ENCODE peak calls at places on chromosomes 1 and 21, in ten cellular contexts. One of them, this sample, is unnamed.

GRCh38 chr1:52769346-52770033 is 43.2 kb downstream of the ZYG11B start:
- DNase-seq in lung: no peak
- DNase-seq in heart left ventricle: no peak
- DNase-seq in fibroblast of the aortic adventitia: no peak
- DNase-seq in GM10248: no peak
- DNase-seq in cardiac fibroblast: no peak
- DNase-seq in NCI-H526: no peak
- DNase-seq in SK-N-DZ: no peak
- DNase-seq in uterus: no peak
- DNase-seq in A172: no peak
- DNase-seq in this sample: no peak

GRCh38 chr1:154327466-154328317 is 2.4 kb downstream of the ATP8B2 start:
- DNase-seq in cardiac fibroblast: no peak
- DNase-seq in GM10248: no peak
- DNase-seq in heart left ventricle: no peak
- DNase-seq in A172: no peak
- DNase-seq in lung: peak
- DNase-seq in uterus: peak
- DNase-seq in NCI-H526: peak
- DNase-seq in SK-N-DZ: no peak
- DNase-seq in fibroblast of the aortic adventitia: peak
- DNase-seq in this sample: no peak

GRCh38 chr1:203325004-203325417 is 19.7 kb downstream of the BTG2 start:
- DNase-seq in NCI-H526: peak
- DNase-seq in lung: no peak
- DNase-seq in heart left ventricle: no peak
- DNase-seq in A172: no peak
- DNase-seq in SK-N-DZ: no peak
- DNase-seq in GM10248: peak
- DNase-seq in uterus: no peak
- DNase-seq in fibroblast of the aortic adventitia: peak
- DNase-seq in cardiac fibroblast: peak
- DNase-seq in this sample: no peak

GRCh38 chr1:169094897-169095569 is 11.5 kb upstream of the ATP1B1 start:
- DNase-seq in A172: no peak
- DNase-seq in cardiac fibroblast: no peak
- DNase-seq in fibroblast of the aortic adventitia: no peak
- DNase-seq in heart left ventricle: no peak
- DNase-seq in NCI-H526: no peak
- DNase-seq in lung: no peak
- DNase-seq in GM10248: no peak
- DNase-seq in SK-N-DZ: no peak
- DNase-seq in uterus: no peak
- DNase-seq in this sample: no peak

GRCh38 chr1:63612971-63613370 is 19.8 kb downstream of the PGM1 start:
- DNase-seq in NCI-H526: no peak
- DNase-seq in fibroblast of the aortic adventitia: no peak
- DNase-seq in uterus: no peak
- DNase-seq in A172: no peak
- DNase-seq in lung: no peak
- DNase-seq in heart left ventricle: no peak
- DNase-seq in GM10248: no peak
- DNase-seq in cardiac fibroblast: no peak
- DNase-seq in SK-N-DZ: no peak
- DNase-seq in this sample: no peak

GRCh38 chr1:19664453-19665043 is at the start of gene HTR6:
- DNase-seq in uterus: no peak
- DNase-seq in heart left ventricle: no peak
- DNase-seq in fibroblast of the aortic adventitia: no peak
- DNase-seq in A172: no peak
- DNase-seq in GM10248: peak
- DNase-seq in NCI-H526: peak
- DNase-seq in lung: no peak
- DNase-seq in cardiac fibroblast: no peak
- DNase-seq in SK-N-DZ: no peak
- DNase-seq in this sample: no peak

GRCh38 chr1:19885821-19886220 is 3.6 kb downstream of the OTUD3 start:
- DNase-seq in heart left ventricle: no peak
- DNase-seq in lung: no peak
- DNase-seq in SK-N-DZ: no peak
- DNase-seq in uterus: no peak
- DNase-seq in fibroblast of the aortic adventitia: peak
- DNase-seq in A172: no peak
- DNase-seq in NCI-H526: no peak
- DNase-seq in GM10248: no peak
- DNase-seq in cardiac fibroblast: peak
- DNase-seq in this sample: no peak

GRCh38 chr21:35203093-35204021 is 154.3 kb upstream of the RUNX1 start:
- DNase-seq in SK-N-DZ: no peak
- DNase-seq in GM10248: no peak
- DNase-seq in NCI-H526: no peak
- DNase-seq in uterus: no peak
- DNase-seq in cardiac fibroblast: peak
- DNase-seq in lung: no peak
- DNase-seq in heart left ventricle: no peak
- DNase-seq in fibroblast of the aortic adventitia: peak
- DNase-seq in A172: peak
- DNase-seq in this sample: no peak

GRCh38 chr21:38438476-38438893 is 59.8 kb downstream of the ERG start:
- DNase-seq in cardiac fibroblast: peak
- DNase-seq in A172: peak
- DNase-seq in lung: peak
- DNase-seq in GM10248: no peak
- DNase-seq in heart left ventricle: peak
- DNase-seq in fibroblast of the aortic adventitia: peak
- DNase-seq in SK-N-DZ: no peak
- DNase-seq in NCI-H526: no peak
- DNase-seq in uterus: peak
- DNase-seq in this sample: no peak

GRCh38 chr1:189619682-189620332 is 857.9 kb downstream of the BRINP3 start:
- DNase-seq in uterus: no peak
- DNase-seq in A172: peak
- DNase-seq in GM10248: no peak
- DNase-seq in fibroblast of the aortic adventitia: peak
- DNase-seq in lung: no peak
- DNase-seq in NCI-H526: no peak
- DNase-seq in heart left ventricle: no peak
- DNase-seq in cardiac fibroblast: peak
- DNase-seq in SK-N-DZ: no peak
- DNase-seq in this sample: no peak

GRCh38 chr1:112618114-112618720 is 724 bp downstream of the ST7L start:
- DNase-seq in uterus: no peak
- DNase-seq in lung: no peak
- DNase-seq in NCI-H526: peak
- DNase-seq in fibroblast of the aortic adventitia: peak
- DNase-seq in SK-N-DZ: no peak
- DNase-seq in GM10248: peak
- DNase-seq in cardiac fibroblast: peak
- DNase-seq in heart left ventricle: no peak
- DNase-seq in A172: peak
- DNase-seq in this sample: no peak

GRCh38 chr1:174032823-174033222 is 10.7 kb upstream of the RC3H1 start:
- DNase-seq in cardiac fibroblast: no peak
- DNase-seq in NCI-H526: no peak
- DNase-seq in lung: no peak
- DNase-seq in GM10248: no peak
- DNase-seq in SK-N-DZ: no peak
- DNase-seq in heart left ventricle: no peak
- DNase-seq in A172: no peak
- DNase-seq in uterus: no peak
- DNase-seq in fibroblast of the aortic adventitia: no peak
- DNase-seq in this sample: no peak

GRCh38 chr1:66652556-66652955 is 99.7 kb upstream of the DYNLT5 start:
- DNase-seq in A172: no peak
- DNase-seq in cardiac fibroblast: no peak
- DNase-seq in SK-N-DZ: no peak
- DNase-seq in GM10248: no peak
- DNase-seq in uterus: no peak
- DNase-seq in heart left ventricle: no peak
- DNase-seq in fibroblast of the aortic adventitia: no peak
- DNase-seq in lung: no peak
- DNase-seq in NCI-H526: no peak
- DNase-seq in this sample: no peak

GRCh38 chr1:108830119-108831008 is 26.5 kb downstream of the AKNAD1 start:
- DNase-seq in uterus: peak
- DNase-seq in NCI-H526: no peak
- DNase-seq in lung: peak
- DNase-seq in GM10248: no peak
- DNase-seq in SK-N-DZ: peak
- DNase-seq in A172: peak
- DNase-seq in fibroblast of the aortic adventitia: peak
- DNase-seq in heart left ventricle: peak
- DNase-seq in cardiac fibroblast: peak
- DNase-seq in this sample: no peak

GRCh38 chr21:42302794-42303193 is 12.4 kb downstream of the TFF3 start:
- DNase-seq in heart left ventricle: no peak
- DNase-seq in SK-N-DZ: no peak
- DNase-seq in lung: no peak
- DNase-seq in GM10248: no peak
- DNase-seq in fibroblast of the aortic adventitia: no peak
- DNase-seq in A172: no peak
- DNase-seq in NCI-H526: no peak
- DNase-seq in uterus: no peak
- DNase-seq in cardiac fibroblast: no peak
- DNase-seq in this sample: no peak

This sample was measured in vagina.